ENCODE peak calls at places on chromosomes 6 and 20, in four cellular contexts. C is K562, P is fibroblast of lung, A is HCT116. K is an unnamed sample. For H4K20me1, the result is how much of the 10 kb centered on the place peaks cover.

GRCh38 chr6:42342011-42342553 is 109.6 kb downstream of the TRERF1 start:
- DNase-seq in C (no peak), A (no peak), P (no peak), K (no peak)

GRCh38 chr6:12761376-12762115 is 45.0 kb downstream of the PHACTR1 start:
- DNase-seq in C (no peak), P (no peak), A (no peak), K (no peak)

GRCh38 chr6:155795173-155795796 is 339.6 kb upstream of the NOX3 start:
- DNase-seq in P (no peak), C (no peak), A (no peak), K (no peak)

GRCh38 chr6:96823743-96824142 is 13.5 kb downstream of the GPR63 start:
- DNase-seq in C (no peak), P (peak), A (no peak), K (no peak)

GRCh38 chr20:62299666-62300236 is 3.0 kb upstream of the ADRM1 start:
- DNase-seq in P (no peak), C (no peak), A (no peak), K (no peak)

GRCh38 chr6:24621626-24622360 is 24.2 kb downstream of the KIAA0319 start:
- DNase-seq in C (no peak), P (no peak), A (no peak), K (no peak)

GRCh38 chr20:18739785-18740184 is 73.8 kb upstream of the SCP2D1 start:
- DNase-seq in P (peak), C (peak), A (no peak), K (peak)

GRCh38 chr6:151350442-151351145 is 40.8 kb downstream of the ZBTB2 start:
- DNase-seq in P (no peak), A (no peak), C (no peak), K (no peak)

GRCh38 chr20:44174996-44175766 is 11.8 kb downstream of the JPH2 start:
- DNase-seq in A (no peak), C (no peak), P (no peak), K (no peak)

GRCh38 chr20:6576721-6577120 is 190.8 kb upstream of the BMP2 start:
- DNase-seq in C (no peak), A (no peak), P (peak), K (no peak)

GRCh38 chr6:141610741-141611140 is 522.0 kb upstream of the GJE1 start:
- DNase-seq in A (peak), P (peak), C (no peak), K (no peak)

GRCh38 chr6:107560657-107561056 is 70.7 kb downstream of the SOBP start:
- DNase-seq in C (no peak), P (peak), A (no peak), K (no peak)

GRCh38 chr6:102732908-102733307 is 1339.4 kb downstream of the GRIK2 start:
- DNase-seq in P (peak), C (no peak), A (no peak), K (no peak)

GRCh38 chr6:88761237-88762031 is 202.0 kb downstream of the RNGTT start:
- DNase-seq in C (no peak), P (no peak), A (no peak), K (peak)

GRCh38 chr20:23318347-23318746 is 32.2 kb upstream of the NXT1 start:
- DNase-seq in A (no peak), P (no peak), C (no peak), K (no peak)

GRCh38 chr20:58851221-58851968 is 693 bp upstream of the GNAS-AS1 start:
- DNase-seq in C (no peak), A (no peak), P (no peak), K (no peak)

GRCh38 chr20:59273699-59274380 is 26.6 kb upstream of the EDN3 start:
- DNase-seq in C (no peak), P (no peak), A (no peak), K (no peak)

GRCh38 chr6:99602519-99603420 is 3.9 kb upstream of the PRDM13 start:
- DNase-seq in A (no peak), P (no peak), C (no peak), K (no peak)

GRCh38 chr6:10369896-10370295 is 45.0 kb downstream of the TFAP2A start:
- DNase-seq in C (no peak), A (no peak), P (no peak), K (no peak)

GRCh38 chr6:109695468-109695867 is 4.4 kb downstream of the FIG4 start:
- DNase-seq in P (peak), C (no peak), A (no peak), K (peak)

GRCh38 chr6:14129572-14129971 is 12.0 kb downstream of the CD83 start:
- DNase-seq in A (peak), P (peak), C (peak), K (peak)

GRCh38 chr20:49538950-49539349 is 29.0 kb downstream of the PTGIS start:
- DNase-seq in P (no peak), A (no peak), C (no peak), K (no peak)

GRCh38 chr6:158808918-158809678 is 10.1 kb downstream of the EZR start:
- DNase-seq in A (no peak), P (peak), C (no peak), K (peak)

GRCh38 chr6:143159001-143159400 is 98.3 kb downstream of the AIG1 start:
- DNase-seq in C (no peak), P (peak), A (no peak), K (no peak)

GRCh38 chr6:30349411-30350177 is 4.6 kb downstream of the RPP21 start:
- DNase-seq in A (no peak), C (no peak), P (no peak), K (peak)

GRCh38 chr6:125346143-125346925 is 44.6 kb upstream of the HDDC2 start:
- DNase-seq in A (no peak), P (no peak), C (no peak), K (no peak)

GRCh38 chr6:152459245-152459644 is 177.9 kb downstream of the SYNE1 start:
- DNase-seq in A (no peak), C (no peak), P (no peak), K (no peak)
- H4K20me1 ChIP-seq in A (under half), C (under half), P (under half), K (under half)

DNA sequence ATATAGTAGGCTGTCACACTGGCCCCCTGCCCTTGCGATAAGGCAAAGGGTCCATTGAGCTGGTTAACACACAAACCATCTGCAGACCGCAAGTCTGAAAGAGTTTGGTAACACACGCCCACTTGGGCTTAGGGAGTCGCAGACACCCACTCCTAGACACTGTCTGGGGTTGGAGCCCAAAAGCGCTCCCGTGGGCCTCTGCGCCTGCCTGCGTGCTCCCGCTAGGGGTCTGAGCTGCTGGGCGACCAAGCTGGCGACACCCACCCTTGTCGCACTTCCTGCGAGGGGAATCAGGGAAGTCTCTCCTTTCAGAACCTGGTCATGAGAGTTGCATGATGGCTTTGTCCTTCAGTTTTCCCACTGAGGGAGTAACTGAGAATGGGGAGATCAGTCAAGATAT is 653.0 kb downstream of the HTR1B start:
- DNase-seq in C (no peak), P (no peak), A (no peak), K (no peak)
- H4K20me1 ChIP-seq in C (under half), P (under half), A (under half), K (under half)

DNA sequence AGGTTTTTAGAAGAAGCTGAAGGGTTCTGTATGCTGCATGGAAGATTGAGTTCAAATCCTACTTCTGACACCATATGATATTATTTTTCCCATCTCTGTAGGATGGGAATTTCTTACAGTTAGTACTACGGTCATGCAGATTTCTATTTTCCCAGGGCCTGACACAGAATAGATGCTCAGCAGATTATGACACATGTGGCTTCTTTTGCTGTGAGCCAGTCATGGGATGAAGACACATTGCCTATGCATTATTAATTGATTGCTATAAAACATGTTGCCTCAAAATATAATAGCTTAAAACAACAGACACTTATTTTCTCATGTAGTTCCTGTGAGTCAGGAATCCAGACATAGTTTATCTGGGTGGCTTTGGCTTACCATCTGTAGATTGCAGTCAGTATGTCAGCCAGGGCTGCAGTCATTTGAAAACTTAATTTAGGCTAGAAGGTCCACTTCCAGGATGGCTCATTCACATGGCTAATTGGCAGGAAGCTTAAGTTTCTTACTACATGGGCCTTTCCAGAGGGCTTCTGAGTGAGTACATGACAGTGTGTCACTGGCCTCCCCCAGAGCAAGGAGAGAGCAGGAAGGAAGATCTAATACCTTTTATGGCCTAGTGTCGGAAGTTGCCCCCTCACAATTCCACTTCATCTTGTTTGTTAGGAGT is 29.5 kb downstream of the TOP1 start:
- DNase-seq in P (peak), A (peak), C (peak), K (no peak)
- H4K20me1 ChIP-seq in P (under half), A (under half), C (under half), K (half or more)

GRCh38 chr20:53447271-53447670 is 146.4 kb downstream of the ZNF217 start:
- DNase-seq in P (no peak), C (no peak), A (no peak), K (no peak)
- H4K20me1 ChIP-seq in P (under half), C (under half), A (under half), K (under half)

DNA sequence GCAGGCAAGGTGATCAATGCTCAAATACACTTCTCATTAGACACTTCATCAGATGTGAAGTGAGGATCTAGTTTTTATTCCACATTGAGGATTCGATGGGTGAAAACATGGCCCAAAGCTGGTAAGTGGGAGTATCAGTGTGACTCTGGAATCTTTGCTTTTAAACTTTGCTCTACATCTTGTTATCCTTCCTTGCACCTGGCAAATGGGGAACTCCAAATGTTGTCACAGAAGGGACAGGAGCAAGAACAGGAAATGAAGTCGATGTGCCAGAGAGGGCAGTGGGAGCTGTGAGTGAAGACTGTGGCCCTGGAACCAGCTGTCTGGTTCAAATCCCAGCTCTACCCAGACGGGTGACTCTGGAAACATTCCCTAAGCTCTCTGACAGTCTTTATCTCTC is 86.6 kb upstream of the AGPAT4 start:
- DNase-seq in A (no peak), P (no peak), C (no peak), K (no peak)
- H4K20me1 ChIP-seq in A (under half), P (under half), C (under half), K (under half)

GRCh38 chr20:460707-461106 is 1.6 kb downstream of the TBC1D20 start:
- DNase-seq in C (no peak), A (no peak), P (peak), K (no peak)
- H4K20me1 ChIP-seq in C (under half), A (under half), P (under half), K (under half)

DNA sequence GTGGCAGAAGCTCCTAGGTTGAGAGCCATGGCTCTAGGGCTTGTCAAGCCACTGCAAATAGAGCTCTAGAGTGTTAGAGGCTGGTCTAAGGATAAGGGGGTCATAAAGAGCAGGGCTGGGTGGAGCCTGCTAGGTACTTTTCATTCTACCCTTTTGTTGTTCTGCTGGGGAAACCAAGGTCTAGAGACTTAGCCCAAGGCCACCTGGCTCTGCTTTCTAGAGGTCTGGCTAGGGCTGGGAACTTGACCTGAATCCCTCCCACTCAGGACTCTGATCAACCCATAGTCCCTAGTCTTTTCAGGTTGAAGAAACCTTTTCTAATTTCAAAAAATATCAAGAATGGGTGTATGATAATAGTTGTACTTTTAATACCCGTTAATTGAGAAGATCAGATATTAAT is 13.7 kb downstream of the CHMP4B start:
- DNase-seq in P (no peak), C (no peak), A (no peak), K (no peak)
- H4K20me1 ChIP-seq in P (under half), C (under half), A (under half), K (under half)

GRCh38 chr6:26184492-26184891 is 97.3 kb downstream of the HFE start:
- DNase-seq in A (no peak), P (no peak), C (no peak), K (no peak)

GRCh38 chr6:26183581-26184408 is 96.6 kb downstream of the HFE start:
- DNase-seq in P (peak), A (no peak), C (no peak), K (no peak)

GRCh38 chr6:26186652-26187051 is 99.4 kb downstream of the HFE start:
- DNase-seq in A (no peak), C (no peak), P (no peak), K (no peak)

GRCh38 chr6:26185802-26186201 is 98.6 kb downstream of the HFE start:
- DNase-seq in A (no peak), P (no peak), C (no peak), K (no peak)

DNA sequence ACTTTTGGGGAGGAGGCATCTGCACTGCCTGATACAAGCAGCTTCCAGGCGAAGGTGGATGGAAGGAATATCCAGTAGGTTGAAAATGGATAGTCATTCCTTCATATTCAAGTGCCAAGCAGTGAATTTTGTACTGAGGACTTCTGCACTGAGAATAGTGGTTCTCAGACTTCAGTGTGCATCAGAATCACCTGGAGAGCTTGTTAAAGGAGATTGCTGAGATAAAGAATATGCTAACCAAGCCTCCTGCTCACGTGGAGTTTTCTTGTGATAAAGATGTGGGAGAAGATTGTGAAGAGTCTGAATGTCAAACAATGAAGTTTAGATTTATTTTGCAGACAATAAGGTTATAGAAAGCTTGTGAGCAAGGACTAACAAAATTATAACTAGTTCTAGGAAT is 97.8 kb downstream of the HFE start:
- DNase-seq in A (no peak), P (no peak), C (no peak), K (no peak)
- H4K20me1 ChIP-seq in A (under half), P (under half), C (under half), K (under half)

DNA sequence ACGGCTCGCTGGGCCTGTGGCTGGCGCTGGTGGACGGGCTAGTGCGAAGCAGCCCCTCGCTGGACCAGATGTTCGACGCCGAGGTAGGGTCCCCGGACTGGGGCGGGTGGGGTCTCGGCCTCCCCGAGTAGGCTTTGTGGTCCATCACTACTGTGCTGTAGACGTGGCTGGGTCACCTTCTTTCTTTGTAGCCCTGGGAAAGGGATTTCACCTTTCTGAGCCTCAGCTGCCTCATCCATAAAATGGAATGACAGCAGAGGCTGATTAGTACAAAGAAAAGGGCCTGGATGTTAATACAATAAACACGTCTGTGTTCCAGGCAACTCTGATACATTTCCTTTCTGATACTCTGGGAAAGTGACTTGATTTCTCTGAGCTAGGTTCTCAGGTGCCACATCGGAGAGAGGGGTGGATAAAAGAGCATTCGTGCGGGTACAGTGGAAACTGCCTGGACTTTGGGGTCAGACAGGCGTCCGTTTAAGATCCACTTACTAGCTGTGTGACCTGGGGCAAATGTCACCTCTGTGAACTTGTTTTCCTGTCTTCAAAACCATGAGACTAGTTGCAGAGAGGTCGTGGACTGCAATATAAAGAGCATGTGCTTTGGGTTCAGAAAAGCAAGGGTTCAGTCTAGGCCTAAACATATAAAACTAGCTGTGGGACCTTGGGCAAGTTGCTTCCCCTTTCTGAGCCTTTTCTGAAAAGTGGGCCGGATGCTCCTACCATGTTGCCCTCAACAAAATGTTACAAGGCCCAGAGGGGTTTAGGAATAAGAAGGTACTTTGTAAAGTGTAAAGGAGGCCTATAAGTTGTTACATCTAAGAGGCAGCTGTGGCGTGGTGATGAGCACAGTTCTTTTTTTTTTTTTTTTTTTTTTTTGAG is 896 bp downstream of the SYS1 start:
- DNase-seq in A (no peak), P (no peak), C (no peak), K (peak)
- H4K20me1 ChIP-seq in A (under half), P (under half), C (under half), K (under half)

DNA sequence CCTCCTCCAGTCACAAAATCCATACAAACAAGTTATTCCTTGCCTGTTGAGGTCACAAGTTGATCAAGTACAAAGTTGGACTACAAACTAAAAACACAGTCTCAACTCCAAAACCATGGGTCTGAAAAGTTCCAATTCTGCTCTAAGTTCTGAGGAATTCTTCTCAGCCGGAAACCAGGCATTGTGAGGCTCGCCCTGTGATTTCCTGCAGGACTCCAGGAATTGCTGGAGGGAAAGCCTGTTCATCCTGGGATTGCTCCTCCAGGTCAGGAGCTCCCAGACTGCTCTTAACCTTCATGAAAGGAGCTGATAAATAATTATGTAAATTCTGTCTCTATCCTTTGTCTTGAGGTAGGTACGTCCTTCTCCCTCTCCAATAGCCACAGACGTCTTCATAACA is 8.5 kb downstream of the TRAM2 start:
- DNase-seq in A (no peak), P (no peak), C (no peak), K (no peak)
- H4K20me1 ChIP-seq in A (under half), P (under half), C (under half), K (half or more)